ENCODE peak calls at places on chromosomes 11 and 22, in ten cellular contexts. S, L, P, B, K, X, O, U, Q and T are unnamed samples.

GRCh38 chr11:12168114-12168513 is 57.7 kb downstream of the MICAL2 start:
- DNase-seq in S (no peak), L (no peak), P (no peak), B (no peak), K (no peak), X (no peak), O (no peak), U (no peak), Q (no peak), T (no peak)

GRCh38 chr22:26452236-26453016 is 23.4 kb downstream of the ASPHD2 start:
- DNase-seq in S (peak), L (no peak), P (no peak), B (no peak), K (no peak), X (no peak), O (no peak), U (no peak), Q (no peak), T (no peak)

GRCh38 chr22:38709306-38709705 is 3.6 kb downstream of the GTPBP1 start:
- DNase-seq in S (no peak), L (no peak), P (no peak), B (no peak), K (no peak), X (no peak), O (peak), U (no peak), Q (no peak), T (no peak)

GRCh38 chr22:34880667-34881066 is 185.3 kb upstream of the ISX start:
- DNase-seq in S (no peak), L (no peak), P (no peak), B (no peak), K (no peak), X (no peak), O (no peak), U (no peak), Q (no peak), T (no peak)

GRCh38 chr11:77879218-77879617 is 58.3 kb downstream of the AAMDC start:
- DNase-seq in S (no peak), L (no peak), P (no peak), B (peak), K (no peak), X (peak), O (no peak), U (no peak), Q (no peak), T (no peak)

GRCh38 chr11:80350541-80350940 is 909.7 kb upstream of the TENM4 start:
- DNase-seq in S (no peak), L (no peak), P (peak), B (no peak), K (no peak), X (no peak), O (peak), U (no peak), Q (no peak), T (no peak)

GRCh38 chr22:46046299-46046685 is 69.3 kb upstream of the WNT7B start:
- DNase-seq in S (no peak), L (peak), P (peak), B (no peak), K (no peak), X (peak), O (no peak), U (no peak), Q (no peak), T (no peak)

GRCh38 chr11:128709402-128709801 is 15.5 kb downstream of the FLI1 start:
- DNase-seq in S (no peak), L (no peak), P (no peak), B (no peak), K (no peak), X (no peak), O (peak), U (no peak), Q (no peak), T (no peak)

GRCh38 chr11:65583589-65583988 is 7.7 kb downstream of the EHBP1L1 start:
- DNase-seq in S (no peak), L (no peak), P (no peak), B (no peak), K (no peak), X (no peak), O (no peak), U (no peak), Q (no peak), T (no peak)

GRCh38 chr11:57249384-57250319 is 12.6 kb upstream of the APLNR start:
- DNase-seq in S (peak), L (peak), P (peak), B (no peak), K (peak), X (peak), O (peak), U (peak), Q (no peak), T (peak)

GRCh38 chr11:65557280-65558001 is 718 bp downstream of the LTBP3 start:
- DNase-seq in S (no peak), L (peak), P (no peak), B (no peak), K (no peak), X (peak), O (peak), U (no peak), Q (no peak), T (no peak)

GRCh38 chr11:114026355-114026754 is 33.2 kb upstream of the ZBTB16 start:
- DNase-seq in S (no peak), L (no peak), P (no peak), B (no peak), K (no peak), X (no peak), O (no peak), U (peak), Q (no peak), T (no peak)

GRCh38 chr11:130710022-130710421 is 206.3 kb downstream of the SNX19 start:
- DNase-seq in S (no peak), L (no peak), P (no peak), B (no peak), K (no peak), X (no peak), O (no peak), U (no peak), Q (peak), T (no peak)

GRCh38 chr22:49019737-49020136 is 807.9 kb downstream of the BRD1 start:
- DNase-seq in S (no peak), L (peak), P (no peak), B (no peak), K (no peak), X (peak), O (no peak), U (no peak), Q (no peak), T (no peak)

GRCh38 chr11:1263036-1263435 is 40.2 kb downstream of the MUC5B start:
- DNase-seq in S (no peak), L (peak), P (peak), B (no peak), K (no peak), X (no peak), O (no peak), U (no peak), Q (no peak), T (no peak)

GRCh38 chr22:22745225-22746060 is 101.0 kb downstream of the GGTLC2 start:
- DNase-seq in S (peak), L (no peak), P (peak), B (no peak), K (no peak), X (no peak), O (no peak), U (peak), Q (peak), T (peak)

GRCh38 chr11:35330924-35331323 is 88.4 kb downstream of the SLC1A2 start:
- DNase-seq in S (no peak), L (no peak), P (no peak), B (no peak), K (no peak), X (no peak), O (no peak), U (no peak), Q (no peak), T (no peak)

GRCh38 chr11:78048561-78048960 is 15.1 kb upstream of the THRSP start:
- DNase-seq in S (no peak), L (no peak), P (no peak), B (no peak), K (no peak), X (no peak), O (no peak), U (no peak), Q (no peak), T (no peak)

GRCh38 chr11:68009391-68010000 is 631 bp upstream of the ALDH3B1 start:
- DNase-seq in S (no peak), L (no peak), P (no peak), B (no peak), K (no peak), X (no peak), O (peak), U (peak), Q (no peak), T (no peak)

GRCh38 chr11:6475936-6476335 is 2.2 kb upstream of the TRIM3 start:
- DNase-seq in S (peak), L (no peak), P (no peak), B (no peak), K (no peak), X (no peak), O (no peak), U (no peak), Q (no peak), T (peak)

GRCh38 chr11:12386745-12387144 is 9.4 kb downstream of the PARVA start:
- DNase-seq in S (no peak), L (no peak), P (no peak), B (no peak), K (no peak), X (peak), O (no peak), U (no peak), Q (peak), T (no peak)

GRCh38 chr11:89205378-89205777 is 27.7 kb downstream of the TYR start:
- DNase-seq in S (no peak), L (no peak), P (no peak), B (no peak), K (peak), X (no peak), O (peak), U (no peak), Q (no peak), T (no peak)

DNA sequence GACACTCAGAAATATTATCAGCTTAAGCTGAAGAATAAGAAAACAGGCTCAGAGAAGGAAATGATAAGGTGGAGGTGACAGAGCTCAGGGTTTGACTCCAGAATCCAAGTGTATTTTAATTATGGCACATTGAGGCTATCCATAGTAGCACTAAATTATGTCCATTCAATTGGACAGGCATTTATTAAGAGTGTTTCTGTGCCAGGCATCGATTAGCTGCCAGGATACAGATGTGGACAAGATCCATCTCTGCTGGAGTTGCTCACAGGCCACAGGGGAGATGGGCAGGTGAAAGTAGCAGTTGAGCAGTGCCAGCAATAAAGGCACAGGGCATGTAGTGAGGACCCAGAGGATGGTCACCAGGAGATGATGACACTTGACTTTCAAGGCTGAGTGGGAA is 592.5 kb downstream of the INSC start:
- DNase-seq in S (no peak), L (no peak), P (no peak), B (no peak), K (no peak), X (no peak), O (no peak), U (no peak), Q (no peak), T (no peak)
- H3K27ac ChIP-seq in S (no peak), L (no peak), P (no peak), B (no peak), K (no peak), X (no peak), O (no peak), U (no peak), Q (no peak), T (no peak)

DNA sequence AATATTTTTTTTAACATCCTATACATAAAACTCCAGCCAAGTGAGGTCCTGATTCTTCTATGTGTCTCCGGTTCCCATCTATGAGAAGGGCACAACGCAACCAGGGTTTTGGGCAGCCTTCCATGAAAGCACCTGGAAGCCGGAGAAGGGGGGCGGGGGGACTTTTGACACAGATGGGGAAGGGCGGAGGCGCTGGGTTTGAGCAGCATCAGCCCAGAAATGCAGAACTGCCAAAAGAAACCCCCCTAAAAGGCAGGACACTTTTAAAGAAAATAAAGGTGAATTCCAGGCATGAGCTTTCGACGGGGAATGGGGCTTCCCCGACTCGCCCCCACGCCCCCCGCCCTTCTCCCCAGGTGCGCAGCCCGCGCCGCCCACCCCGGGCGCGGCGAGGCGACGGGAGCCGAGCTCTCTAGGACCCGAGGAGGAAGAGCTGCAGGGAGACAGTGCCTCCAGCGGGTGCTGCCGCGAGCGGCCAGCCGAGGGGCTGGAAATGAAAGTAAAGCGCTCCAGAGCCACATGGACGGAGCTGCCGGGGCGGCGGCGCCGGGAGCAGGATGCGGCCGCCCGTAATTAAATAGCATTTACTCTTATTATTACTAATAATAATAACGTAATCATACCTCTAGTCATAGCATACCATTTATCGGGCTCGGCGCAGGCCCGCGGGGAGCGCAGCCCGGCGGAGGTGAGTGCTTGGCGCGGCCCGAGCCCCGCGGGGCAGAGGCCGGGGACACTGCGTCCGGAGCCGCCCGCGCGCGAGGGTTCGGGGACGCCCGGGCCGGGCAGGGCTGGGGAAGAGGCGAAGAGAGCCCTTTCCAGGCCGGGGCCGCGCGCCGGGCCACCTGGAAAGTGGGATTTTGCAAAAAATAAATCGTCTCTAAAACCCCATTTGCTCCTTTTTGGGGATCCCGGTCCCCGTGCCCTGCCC is at the start of gene ZC3H7B:
- DNase-seq in S (peak), L (peak), P (peak), B (peak), K (no peak), X (peak), O (peak), U (peak), Q (no peak), T (peak)
- TF ChIP-seq POLR2A in S (no peak), L (no peak), P (peak), B (peak), K (peak), X (peak), O (peak), U (peak), Q (no peak), T (peak)

GRCh38 chr11:134879931-134880330 is 467.9 kb upstream of the B3GAT1 start:
- DNase-seq in S (no peak), L (no peak), P (no peak), B (no peak), K (no peak), X (no peak), O (no peak), U (no peak), Q (peak), T (no peak)
- TF ChIP-seq POLR2AphosphoS5 in S (no peak), L (no peak), P (no peak), B (no peak), K (no peak), X (no peak), O (no peak), U (no peak), Q (no peak), T (no peak)

GRCh38 chr11:112523917-112524316 is 263.3 kb upstream of the PLET1 start:
- DNase-seq in S (no peak), L (no peak), P (no peak), B (no peak), K (no peak), X (no peak), O (no peak), U (no peak), Q (no peak), T (no peak)
- H3K27ac ChIP-seq in S (peak), L (no peak), P (peak), B (no peak), K (no peak), X (peak), O (no peak), U (no peak), Q (peak), T (no peak)

GRCh38 chr22:28774378-28774777 is 1.9 kb downstream of the CCDC117 start:
- DNase-seq in S (no peak), L (peak), P (no peak), B (no peak), K (no peak), X (no peak), O (no peak), U (no peak), Q (no peak), T (no peak)

GRCh38 chr22:28773461-28773867 is 969 bp downstream of the CCDC117 start:
- DNase-seq in S (no peak), L (no peak), P (no peak), B (peak), K (no peak), X (no peak), O (peak), U (no peak), Q (no peak), T (no peak)

GRCh38 chr22:28771195-28771791 is 1.2 kb upstream of the CCDC117 start:
- DNase-seq in S (peak), L (no peak), P (no peak), B (no peak), K (no peak), X (no peak), O (no peak), U (no peak), Q (no peak), T (peak)

GRCh38 chr22:28769394-28770085 is 3.0 kb upstream of the CCDC117 start:
- DNase-seq in S (no peak), L (peak), P (no peak), B (no peak), K (no peak), X (no peak), O (no peak), U (no peak), Q (no peak), T (no peak)

GRCh38 chr22:28772633-28773460 is at the start of gene CCDC117:
- DNase-seq in S (peak), L (peak), P (peak), B (peak), K (peak), X (peak), O (peak), U (peak), Q (peak), T (peak)
- TF ChIP-seq POLR2A in S (no peak), L (no peak), P (peak), B (peak), K (peak), X (no peak), O (peak), U (peak), Q (peak), T (peak)

GRCh38 chr22:19035474-19036228 is 86.6 kb downstream of the DGCR2 start:
- DNase-seq in S (peak), L (no peak), P (no peak), B (no peak), K (no peak), X (no peak), O (no peak), U (peak), Q (no peak), T (no peak)
- TF ChIP-seq POLR2AphosphoS5 in S (no peak), L (peak), P (no peak), B (no peak), K (no peak), X (no peak), O (no peak), U (peak), Q (no peak), T (no peak)

GRCh38 chr11:118620529-118621070 is 13.2 kb downstream of the PHLDB1 start:
- DNase-seq in S (no peak), L (peak), P (no peak), B (no peak), K (no peak), X (no peak), O (no peak), U (peak), Q (no peak), T (no peak)
- H3K27ac ChIP-seq in S (peak), L (peak), P (peak), B (no peak), K (peak), X (peak), O (peak), U (peak), Q (peak), T (peak)

GRCh38 chr22:31097941-31098632 is 9.3 kb downstream of the SELENOM start:
- DNase-seq in S (no peak), L (no peak), P (no peak), B (no peak), K (no peak), X (no peak), O (no peak), U (no peak), Q (no peak), T (no peak)
- TF ChIP-seq POLR2A in S (no peak), L (no peak), P (no peak), B (no peak), K (no peak), X (no peak), O (no peak), U (no peak), Q (no peak), T (no peak)

DNA sequence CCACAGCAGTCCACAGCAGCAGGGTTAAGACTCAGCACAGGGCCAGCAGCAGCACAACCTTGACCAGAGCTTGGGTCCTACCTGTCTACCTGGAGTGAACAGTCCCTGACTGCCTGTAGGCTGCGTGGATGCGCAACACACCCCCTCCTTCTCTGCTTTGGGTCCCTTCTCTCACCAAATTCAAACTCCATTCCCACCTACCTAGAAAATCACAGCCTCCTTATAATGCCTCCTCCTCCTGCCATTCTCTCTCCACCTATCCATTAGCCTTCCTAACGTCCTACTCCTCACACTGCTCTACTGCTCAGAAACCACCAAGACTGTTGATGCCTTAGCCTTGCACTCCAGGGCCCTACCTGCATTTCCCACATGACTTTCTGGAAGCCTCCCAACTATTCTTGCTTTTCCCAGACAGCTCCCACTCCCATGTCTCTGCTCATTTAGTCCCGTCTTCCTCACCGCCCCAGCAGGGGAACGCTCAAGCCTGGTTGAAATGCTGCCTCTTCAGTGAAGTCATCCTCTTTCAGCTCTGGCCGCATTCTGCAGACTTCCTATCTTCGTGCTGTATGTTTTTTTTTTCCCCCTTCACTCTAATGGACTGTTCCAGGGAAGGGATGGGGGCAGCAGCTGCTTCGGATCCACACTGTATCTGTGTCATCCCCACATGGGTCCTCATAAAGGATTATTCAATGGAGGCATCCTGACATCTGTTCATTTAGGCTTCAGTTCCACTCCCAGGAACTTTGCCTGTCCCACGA is 3.3 kb downstream of the IL18BP start:
- DNase-seq in S (no peak), L (no peak), P (no peak), B (no peak), K (no peak), X (no peak), O (no peak), U (no peak), Q (no peak), T (no peak)
- TF ChIP-seq POLR2AphosphoS5 in S (no peak), L (no peak), P (no peak), B (peak), K (peak), X (no peak), O (no peak), U (peak), Q (no peak), T (no peak)